ENCODE peak calls at places on chromosomes 16 and 17, in nine cellular contexts. Y is activated T-helper 1 cell treated with anti-CD3 and anti-CD28 coated beads, Interleukin-12 subunit alpha, Interleukin-12 subunit beta, Interleukin-2, Interleukin-4 antibody, amounts not matched to agents 30 ng/mL and 10 ng/mL and 1 ng/mL, durations not matched to agents 14 hours and 24 hours and 36 hours; R is Daoy; N is naive B cell; K is cardiac fibroblast; B is activated CD8-positive, alpha-beta T cell treated with anti-CD3 and anti-CD28 coated beads, Interleukin-2, amount 10 ng/mL, durations not matched to agents 7 days and 5 days; G is T follicular helper cell; O is ovary; X is mucosa of descending colon. Q is an unnamed sample.

GRCh38 chr17:28416703-28417311 is 10.8 kb upstream of the SLC46A1 start:
- DNase-seq in Y (peak; percentile 33), R (peak; percentile 62), N (peak; percentile 48), K (peak; percentile 73), B (peak; percentile 70), G (peak; percentile 14), O (no peak), X (no peak), Q (no peak)

GRCh38 chr16:35102780-35103403 is 1643.5 kb downstream of the TP53TG3F start:
- DNase-seq in Y (no peak), R (no peak), N (no peak), K (no peak), B (no peak), G (no peak), O (no peak), X (no peak), Q (no peak)

GRCh38 chr17:41895617-41896016 is 23.1 kb downstream of the ACLY start:
- DNase-seq in Y (no peak), R (no peak), N (no peak), K (no peak), B (no peak), G (no peak), O (peak; percentile 41), X (no peak), Q (no peak)

GRCh38 chr16:85567101-85567866 is 45.8 kb upstream of the GSE1 start:
- DNase-seq in Y (no peak), R (no peak), N (no peak), K (no peak), B (no peak), G (no peak), O (no peak), X (peak; percentile 93), Q (no peak)

GRCh38 chr16:82194076-82194475 is 24.1 kb upstream of the MPHOSPH6 start:
- DNase-seq in Y (no peak), R (no peak), N (no peak), K (no peak), B (no peak), G (no peak), O (no peak), X (no peak), Q (no peak)

GRCh38 chr17:76202516-76202915 is 37.8 kb downstream of the RNF157 start:
- DNase-seq in Y (no peak), R (no peak), N (no peak), K (peak; percentile 9), B (no peak), G (no peak), O (no peak), X (no peak), Q (no peak)

GRCh38 chr17:65554568-65555223 is 6.8 kb downstream of the AXIN2 start:
- DNase-seq in Y (no peak), R (no peak), N (no peak), K (no peak), B (no peak), G (no peak), O (peak; percentile 36), X (peak; percentile 57), Q (no peak)

GRCh38 chr17:58329035-58329807 is 626 bp upstream of the TSPOAP1 start:
- DNase-seq in Y (peak; percentile 81), R (no peak), N (peak; percentile 82), K (no peak), B (peak; percentile 90), G (peak; percentile 43), O (no peak), X (peak; percentile 49), Q (no peak)